ENCODE peak calls at places on chromosomes 2 and 18, in six cellular contexts. X is tibial artery, K is GM12878, H is progenitor cell of endocrine pancreas, S is SK-N-SH, T is pancreas. D is an unnamed sample.

GRCh38 chr2:178277741-178278197 is 83.5 kb downstream of the OSBPL6 start:
- DNase-seq in S (no peak), X (no peak), T (no peak), K (no peak), H (no peak), D (no peak)

GRCh38 chr18:78100189-78100588 is 850.5 kb downstream of the GALR1 start:
- DNase-seq in T (no peak), K (no peak), X (no peak), S (no peak), H (no peak), D (no peak)

GRCh38 chr2:28545590-28546195 is 49.8 kb downstream of the PLB1 start:
- DNase-seq in T (no peak), K (no peak), S (no peak), X (no peak), H (no peak), D (no peak)

GRCh38 chr2:101616411-101616810 is 81.1 kb upstream of the MAP4K4 start:
- DNase-seq in T (no peak), H (no peak), X (no peak), S (peak; percentile 29), K (no peak), D (no peak)

GRCh38 chr2:150259746-150260145 is 227.7 kb downstream of the RND3 start:
- DNase-seq in K (no peak), H (no peak), X (no peak), T (no peak), S (no peak), D (no peak)

GRCh38 chr2:218833023-218833609 is 1.5 kb upstream of the PRKAG3 start:
- DNase-seq in X (peak; percentile 21), K (no peak), T (no peak), S (no peak), H (no peak), D (no peak)

GRCh38 chr2:33531345-33532059 is 55.1 kb downstream of the RASGRP3 start:
- DNase-seq in H (no peak), K (peak; percentile 19), S (no peak), T (no peak), X (no peak), D (no peak)

GRCh38 chr2:233100192-233100998 is 40.3 kb downstream of the INPP5D start:
- DNase-seq in X (no peak), H (no peak), K (peak; percentile 95), S (no peak), T (no peak), D (no peak)

GRCh38 chr2:32963941-32964340 is 17.2 kb downstream of the LTBP1 start:
- DNase-seq in T (no peak), S (no peak), H (no peak), X (no peak), K (no peak), D (no peak)

GRCh38 chr2:44433841-44434240 is 72.1 kb downstream of the CAMKMT start:
- DNase-seq in K (no peak), X (no peak), H (no peak), S (no peak), T (no peak), D (no peak)

GRCh38 chr2:119433636-119434327 is 2.1 kb downstream of the TMEM37 start:
- DNase-seq in S (no peak), X (no peak), H (no peak), K (no peak), T (no peak), D (no peak)

GRCh38 chr2:168160897-168161296 is 86.5 kb downstream of the STK39 start:
- DNase-seq in T (no peak), H (no peak), X (no peak), K (no peak), S (no peak), D (no peak)

GRCh38 chr2:238761802-238762373 is 86.0 kb upstream of the TWIST2 start:
- DNase-seq in H (peak; percentile 36), K (no peak), T (no peak), S (no peak), X (no peak), D (no peak)

GRCh38 chr2:138455691-138456090 is 45.9 kb upstream of the SPOPL start:
- DNase-seq in X (no peak), K (no peak), T (no peak), S (no peak), H (no peak), D (no peak)

GRCh38 chr2:134715932-134716643 is 2.7 kb downstream of the TMEM163 start:
- DNase-seq in K (no peak), T (no peak), H (no peak), S (no peak), X (no peak), D (no peak)

GRCh38 chr2:206939340-206939739 is at the start of gene CPO:
- DNase-seq in S (no peak), T (no peak), K (no peak), X (no peak), H (no peak), D (no peak)

GRCh38 chr2:108806362-108806761 is 19.8 kb downstream of the CCDC138 start:
- DNase-seq in S (peak; percentile 73), K (no peak), X (no peak), T (no peak), H (no peak), D (no peak)

GRCh38 chr18:10241571-10241970 is 212.9 kb upstream of the APCDD1 start:
- DNase-seq in T (no peak), S (no peak), K (no peak), H (no peak), X (no peak), D (no peak)

GRCh38 chr2:174336403-174337336 is 1.9 kb downstream of the SP9 start:
- DNase-seq in H (peak; percentile 66), X (no peak), T (peak; percentile 74), S (peak; percentile 79), K (no peak), D (peak; percentile 63)

GRCh38 chr2:131155208-131155855 is 50.2 kb downstream of the PLEKHB2 start:
- DNase-seq in X (no peak), K (no peak), H (no peak), T (peak; percentile 48), S (peak; percentile 19), D (no peak)

GRCh38 chr2:183536714-183537113 is 412.5 kb downstream of the NUP35 start:
- DNase-seq in K (no peak), S (no peak), X (no peak), T (no peak), H (no peak), D (no peak)
- TF ChIP-seq CTCF in K (no peak), S (no peak), X (no peak), T (no peak), H (no peak), D (no peak)

DNA sequence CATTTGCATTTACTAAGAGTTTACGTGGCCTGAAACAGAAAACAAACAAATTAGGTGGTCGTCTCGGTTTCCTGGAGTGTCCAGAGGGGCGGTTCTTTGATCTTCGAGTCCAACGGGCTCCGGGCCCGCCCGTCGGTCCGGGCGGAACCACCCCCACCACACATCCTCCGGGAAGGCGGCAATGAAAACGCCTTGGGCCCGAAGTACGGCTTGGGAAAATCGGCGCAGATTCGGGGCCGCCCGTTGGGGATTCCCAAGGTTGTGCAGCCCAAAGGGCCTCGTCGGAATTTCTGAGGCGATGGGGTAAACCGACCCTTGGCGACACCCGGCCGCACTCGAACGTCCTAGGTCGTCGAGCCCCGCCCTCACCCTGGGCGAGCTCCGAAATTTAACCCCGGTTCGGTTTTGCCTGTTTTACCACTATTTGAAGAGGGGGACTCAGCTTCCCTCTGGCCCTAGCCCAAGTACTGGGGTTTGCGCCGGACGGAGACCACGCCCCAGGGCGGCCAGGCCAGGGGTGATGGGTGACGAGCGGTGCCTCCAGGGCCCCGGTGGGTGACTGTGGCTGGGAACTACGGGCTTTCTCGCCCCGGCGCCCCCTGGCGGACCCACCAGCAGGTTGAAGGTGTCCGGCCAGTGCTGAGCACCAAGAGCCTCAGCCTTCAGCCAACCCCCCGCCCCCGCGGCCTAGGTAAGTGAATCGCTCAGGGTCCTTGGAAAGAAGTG is 1.9 kb upstream of the CFAP53 start:
- DNase-seq in S (peak; percentile 51), X (peak; percentile 89), T (peak; percentile 88), K (peak; percentile 62), H (peak; percentile 71), D (peak; percentile 94)
- TF ChIP-seq CTCF in S (peak; percentile 21), X (peak; percentile 64), T (peak; percentile 56), K (peak; percentile 95), H (peak; percentile 75), D (peak; percentile 88)

DNA sequence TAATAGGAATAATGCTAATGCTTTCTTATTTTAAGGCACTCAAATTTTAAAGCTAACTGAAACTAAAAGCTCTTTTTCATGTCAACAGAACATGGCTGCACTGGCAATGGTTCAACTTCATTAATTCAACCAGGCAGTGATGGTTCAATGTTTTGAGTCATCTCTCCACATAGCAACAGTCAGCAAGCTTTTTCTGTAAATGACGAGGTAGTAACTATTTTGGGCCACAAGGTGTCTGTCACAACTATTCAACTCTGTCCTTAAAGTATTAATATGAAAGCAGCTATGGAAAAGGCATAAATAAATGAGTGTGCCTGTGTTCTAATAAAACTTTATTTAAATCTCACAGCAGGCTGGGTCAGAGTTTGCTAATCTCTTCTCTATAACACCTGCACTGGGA is 1425.6 kb upstream of the PIK3C3 start:
- DNase-seq in X (no peak), K (no peak), S (no peak), T (no peak), H (no peak), D (no peak)
- TF ChIP-seq CTCF in X (no peak), K (peak; percentile 2), S (peak; percentile 33), T (no peak), H (peak; percentile 21), D (peak; percentile 47)

GRCh38 chr2:240914645-240915525 is 8.7 kb downstream of the CROCC2 start:
- DNase-seq in T (peak; percentile 60), S (no peak), H (no peak), X (no peak), K (no peak), D (peak; percentile 24)
- TF ChIP-seq CTCF in T (peak; percentile 4), S (no peak), H (no peak), X (no peak), K (no peak), D (peak; percentile 65)

DNA sequence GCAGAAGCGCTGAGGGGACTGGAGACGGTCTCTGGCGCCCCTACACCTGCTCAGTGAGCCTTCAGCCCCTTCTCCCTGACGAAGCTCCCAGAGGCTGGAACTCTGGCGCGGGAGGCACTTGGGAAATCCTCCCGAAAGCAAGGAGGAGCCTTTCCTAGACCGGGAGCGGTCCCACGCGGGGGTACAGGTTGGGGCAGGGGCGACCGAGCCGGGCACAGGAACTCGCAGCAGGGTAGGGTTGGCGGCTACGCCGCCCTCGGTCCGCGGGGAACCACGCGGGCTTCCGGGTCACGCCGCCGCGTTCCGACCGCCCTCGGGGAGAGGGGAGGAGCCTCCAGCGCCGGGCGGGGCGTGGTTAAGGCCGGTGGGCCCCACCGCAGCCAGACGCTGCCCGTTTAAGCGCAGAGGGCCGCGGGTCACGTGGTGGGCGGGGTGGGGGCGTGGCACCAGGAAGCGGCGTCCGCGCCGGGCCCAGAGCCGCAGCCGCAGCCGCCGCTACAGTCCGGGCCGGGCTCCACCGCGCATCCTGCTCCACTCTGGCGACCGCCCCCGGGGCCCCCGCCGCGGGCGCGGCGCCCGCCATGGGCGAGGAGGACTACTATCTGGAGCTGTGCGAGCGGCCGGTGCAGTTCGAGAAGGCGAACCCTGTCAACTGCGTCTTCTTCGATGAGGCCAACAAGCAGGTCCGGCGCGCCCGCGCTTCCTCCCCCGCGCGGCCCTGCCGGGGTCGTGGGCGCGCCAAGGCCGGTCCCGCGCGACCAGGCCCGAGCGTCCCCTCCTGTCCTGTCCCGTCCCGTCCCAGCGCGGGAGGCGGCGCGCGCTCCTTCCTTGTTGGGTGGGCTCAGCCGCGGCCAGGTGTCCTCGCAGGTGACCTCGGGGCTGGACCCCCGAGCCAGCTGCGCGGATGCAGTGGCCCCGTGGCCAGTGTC is at the start of gene RMC1:
- DNase-seq in X (peak; percentile 97), T (peak; percentile 98), H (peak; percentile 96), S (peak; percentile 98), K (peak; percentile 66), D (peak; percentile 99)
- TF ChIP-seq CTCF in X (peak; percentile 16), T (no peak), H (peak; percentile 35), S (peak; percentile 28), K (peak; percentile 20), D (no peak)